ENCODE peak calls at places on chromosomes 11 and 22, in seven cellular contexts. One of them, this sample, is unnamed.

GRCh38 chr22:39308614-39309363 is 10.6 kb downstream of the RPL3 start:
- DNase-seq in transverse colon: peak
- DNase-seq in activated CD4-positive, CD25-positive, alpha-beta regulatory T cell: no peak
- DNase-seq in IMR-90: peak
- DNase-seq in NT2/D1: no peak
- DNase-seq in spleen: peak
- DNase-seq in H7: peak
- DNase-seq in this sample: peak

GRCh38 chr11:29280452-29280851 is 736.4 kb downstream of the KCNA4 start:
- DNase-seq in transverse colon: no peak
- DNase-seq in activated CD4-positive, CD25-positive, alpha-beta regulatory T cell: no peak
- DNase-seq in IMR-90: peak
- DNase-seq in NT2/D1: no peak
- DNase-seq in spleen: no peak
- DNase-seq in H7: no peak
- DNase-seq in this sample: no peak

GRCh38 chr11:117009905-117010605 is 88.2 kb downstream of the SIK3 start:
- DNase-seq in transverse colon: no peak
- DNase-seq in activated CD4-positive, CD25-positive, alpha-beta regulatory T cell: no peak
- DNase-seq in IMR-90: no peak
- DNase-seq in NT2/D1: peak
- DNase-seq in spleen: no peak
- DNase-seq in H7: peak
- DNase-seq in this sample: no peak

GRCh38 chr11:78809931-78810481 is 235.3 kb upstream of the NARS2 start:
- DNase-seq in transverse colon: no peak
- DNase-seq in activated CD4-positive, CD25-positive, alpha-beta regulatory T cell: no peak
- DNase-seq in IMR-90: peak
- DNase-seq in NT2/D1: no peak
- DNase-seq in spleen: no peak
- DNase-seq in H7: no peak
- DNase-seq in this sample: no peak

GRCh38 chr22:49767355-49768062 is 60.2 kb downstream of the BRD1 start:
- DNase-seq in transverse colon: peak
- DNase-seq in activated CD4-positive, CD25-positive, alpha-beta regulatory T cell: no peak
- DNase-seq in IMR-90: peak
- DNase-seq in NT2/D1: peak
- DNase-seq in spleen: peak
- DNase-seq in H7: peak
- DNase-seq in this sample: peak

GRCh38 chr11:132782102-132782501 is 750.2 kb downstream of the OPCML start:
- DNase-seq in transverse colon: no peak
- DNase-seq in activated CD4-positive, CD25-positive, alpha-beta regulatory T cell: no peak
- DNase-seq in IMR-90: no peak
- DNase-seq in NT2/D1: no peak
- DNase-seq in spleen: no peak
- DNase-seq in H7: no peak
- DNase-seq in this sample: no peak

GRCh38 chr11:38256436-38256835 is 1658.4 kb upstream of the RAG2 start:
- DNase-seq in transverse colon: no peak
- DNase-seq in activated CD4-positive, CD25-positive, alpha-beta regulatory T cell: no peak
- DNase-seq in IMR-90: no peak
- DNase-seq in NT2/D1: no peak
- DNase-seq in spleen: no peak
- DNase-seq in H7: peak
- DNase-seq in this sample: no peak

GRCh38 chr11:72229336-72229924 is 4.9 kb downstream of the INPPL1 start:
- DNase-seq in transverse colon: no peak
- DNase-seq in activated CD4-positive, CD25-positive, alpha-beta regulatory T cell: no peak
- DNase-seq in IMR-90: no peak
- DNase-seq in NT2/D1: no peak
- DNase-seq in spleen: no peak
- DNase-seq in H7: peak
- DNase-seq in this sample: no peak

GRCh38 chr11:29527391-29527936 is 489.4 kb downstream of the KCNA4 start:
- DNase-seq in transverse colon: no peak
- DNase-seq in activated CD4-positive, CD25-positive, alpha-beta regulatory T cell: no peak
- DNase-seq in IMR-90: peak
- DNase-seq in NT2/D1: no peak
- DNase-seq in spleen: no peak
- DNase-seq in H7: no peak
- DNase-seq in this sample: no peak

GRCh38 chr11:117668291-117668690 is 128.7 kb downstream of the DSCAML1 start:
- DNase-seq in transverse colon: no peak
- DNase-seq in activated CD4-positive, CD25-positive, alpha-beta regulatory T cell: no peak
- DNase-seq in IMR-90: no peak
- DNase-seq in NT2/D1: no peak
- DNase-seq in spleen: no peak
- DNase-seq in H7: no peak
- DNase-seq in this sample: no peak

GRCh38 chr11:95768521-95768920 is 21.1 kb downstream of the FAM76B start:
- DNase-seq in transverse colon: no peak
- DNase-seq in activated CD4-positive, CD25-positive, alpha-beta regulatory T cell: no peak
- DNase-seq in IMR-90: peak
- DNase-seq in NT2/D1: no peak
- DNase-seq in spleen: no peak
- DNase-seq in H7: no peak
- DNase-seq in this sample: no peak

GRCh38 chr11:122040476-122040875 is 75.5 kb downstream of the BLID start:
- DNase-seq in transverse colon: no peak
- DNase-seq in activated CD4-positive, CD25-positive, alpha-beta regulatory T cell: no peak
- DNase-seq in IMR-90: no peak
- DNase-seq in NT2/D1: peak
- DNase-seq in spleen: no peak
- DNase-seq in H7: no peak
- DNase-seq in this sample: no peak

GRCh38 chr11:57787920-57788716 is 26.5 kb downstream of the CTNND1 start:
- DNase-seq in transverse colon: no peak
- DNase-seq in activated CD4-positive, CD25-positive, alpha-beta regulatory T cell: no peak
- DNase-seq in IMR-90: no peak
- DNase-seq in NT2/D1: peak
- DNase-seq in spleen: no peak
- DNase-seq in H7: peak
- DNase-seq in this sample: no peak

GRCh38 chr11:75468534-75469340 is 35.7 kb upstream of the KLHL35 start:
- DNase-seq in transverse colon: peak
- DNase-seq in activated CD4-positive, CD25-positive, alpha-beta regulatory T cell: no peak
- DNase-seq in IMR-90: peak
- DNase-seq in NT2/D1: no peak
- DNase-seq in spleen: peak
- DNase-seq in H7: peak
- DNase-seq in this sample: peak

GRCh38 chr11:75280227-75280671 is 39.7 kb downstream of the TPBGL start:
- DNase-seq in transverse colon: peak
- DNase-seq in activated CD4-positive, CD25-positive, alpha-beta regulatory T cell: peak
- DNase-seq in IMR-90: peak
- DNase-seq in NT2/D1: peak
- DNase-seq in spleen: peak
- DNase-seq in H7: peak
- DNase-seq in this sample: peak

GRCh38 chr22:45064313-45065268 is 54.8 kb upstream of the PHF21B start:
- DNase-seq in transverse colon: no peak
- DNase-seq in activated CD4-positive, CD25-positive, alpha-beta regulatory T cell: no peak
- DNase-seq in IMR-90: peak
- DNase-seq in NT2/D1: no peak
- DNase-seq in spleen: no peak
- DNase-seq in H7: no peak
- DNase-seq in this sample: no peak

GRCh38 chr11:118691926-118692830 is 12.7 kb upstream of the TREH start:
- DNase-seq in transverse colon: peak
- DNase-seq in activated CD4-positive, CD25-positive, alpha-beta regulatory T cell: peak
- DNase-seq in IMR-90: peak
- DNase-seq in NT2/D1: no peak
- DNase-seq in spleen: peak
- DNase-seq in H7: peak
- DNase-seq in this sample: no peak

This sample was measured in psoas muscle.